ENCODE peak calls at places on chromosome 17, in four cellular contexts. N is pancreas, K is prostate gland, Y is endothelial cell. T is an unnamed sample.

GRCh38 chr17:63446981-63447687 is 1.0 kb upstream of the CYB561 start:
- DNase-seq in N (no peak), Y (peak; percentile 77), K (peak; percentile 58), T (peak; percentile 21)

GRCh38 chr17:45430738-45431530 is 1.7 kb downstream of the ARHGAP27 start:
- DNase-seq in N (peak; percentile 70), Y (no peak), K (peak; percentile 88), T (peak; percentile 94)

GRCh38 chr17:43905985-43906852 is 1.1 kb downstream of the MPP2 start:
- DNase-seq in Y (peak; percentile 62), N (peak; percentile 82), K (no peak), T (peak; percentile 59)

GRCh38 chr17:45404870-45405249 is 27.8 kb downstream of the ARHGAP27 start:
- DNase-seq in Y (no peak), N (peak; percentile 46), K (no peak), T (no peak)

GRCh38 chr17:40293363-40293762 is 5.7 kb downstream of the CDC6 start:
- DNase-seq in Y (no peak), N (no peak), K (no peak), T (no peak)

GRCh38 chr17:4605826-4606225 is 21.5 kb downstream of the SMTNL2 start:
- DNase-seq in N (no peak), Y (peak; percentile 2), K (no peak), T (no peak)

GRCh38 chr17:42559076-42559475 is 2.9 kb upstream of the COASY start:
- DNase-seq in N (no peak), K (no peak), Y (no peak), T (no peak)

GRCh38 chr17:2137342-2138098 is 82.6 kb downstream of the HIC1 start:
- DNase-seq in Y (no peak), N (no peak), K (peak; percentile 20), T (no peak)

GRCh38 chr17:51118330-51119195 is 2.1 kb downstream of the SPAG9 start:
- DNase-seq in N (peak; percentile 72), K (peak; percentile 64), Y (no peak), T (peak; percentile 41)

GRCh38 chr17:71699907-71700306 is 420.9 kb upstream of the SOX9 start:
- DNase-seq in N (no peak), K (no peak), Y (no peak), T (no peak)

GRCh38 chr17:83079340-83079747 is at the start of gene METRNL:
- DNase-seq in K (peak; percentile 68), Y (peak; percentile 67), N (peak; percentile 93), T (peak; percentile 78)

GRCh38 chr17:44865921-44866320 is 18.2 kb downstream of the HIGD1B start:
- DNase-seq in K (no peak), N (peak; percentile 18), Y (no peak), T (no peak)

GRCh38 chr17:61490540-61490975 is 38.3 kb downstream of the TBX4 start:
- DNase-seq in N (no peak), Y (no peak), K (no peak), T (no peak)

GRCh38 chr17:82200743-82201497 is 11.7 kb downstream of the CCDC57 start:
- DNase-seq in Y (no peak), K (no peak), N (no peak), T (no peak)

GRCh38 chr17:20266806-20267458 is 200.4 kb downstream of the LGALS9B start:
- DNase-seq in K (no peak), N (no peak), Y (no peak), T (no peak)

GRCh38 chr17:386145-386876 is 33.7 kb upstream of the RPH3AL start:
- DNase-seq in K (peak; percentile 53), Y (peak; percentile 79), N (peak; percentile 98), T (peak; percentile 74)

GRCh38 chr17:77387891-77388290 is 247.1 kb downstream of the SEC14L1 start:
- DNase-seq in N (no peak), K (no peak), Y (no peak), T (no peak)

GRCh38 chr17:59786536-59787319 is 79.3 kb downstream of the VMP1 start:
- DNase-seq in K (peak; percentile 90), N (no peak), Y (no peak), T (peak; percentile 73)

GRCh38 chr17:5821057-5821456 is 236.7 kb upstream of the NLRP1 start:
- DNase-seq in K (no peak), Y (no peak), N (no peak), T (no peak)

GRCh38 chr17:64107517-64108235 is 22.3 kb downstream of the ERN1 start:
- DNase-seq in K (peak; percentile 58), N (no peak), Y (no peak), T (no peak)

GRCh38 chr17:30340957-30341356 is 7.1 kb upstream of the TMIGD1 start:
- DNase-seq in N (no peak), K (no peak), Y (peak; percentile 17), T (no peak)

GRCh38 chr17:34580685-34581445 is 1.5 kb downstream of the TMEM132E start:
- DNase-seq in K (no peak), Y (peak; percentile 23), N (peak; percentile 61), T (no peak)

GRCh38 chr17:50887705-50888245 is 21.6 kb upstream of the TOB1 start:
- DNase-seq in Y (no peak), K (no peak), N (no peak), T (no peak)

GRCh38 chr17:8060274-8060673 is 21.4 kb downstream of the ALOX15B start:
- DNase-seq in K (peak; percentile 84), N (no peak), Y (peak; percentile 73), T (peak; percentile 67)

GRCh38 chr17:79125503-79125902 is 50.9 kb downstream of the ENGASE start:
- DNase-seq in N (no peak), K (no peak), Y (no peak), T (no peak)

GRCh38 chr17:79127534-79128135 is 53.0 kb downstream of the ENGASE start:
- DNase-seq in N (no peak), K (no peak), Y (no peak), T (no peak)

GRCh38 chr17:79124513-79125209 is 50.0 kb downstream of the ENGASE start:
- DNase-seq in K (no peak), N (no peak), Y (no peak), T (no peak)

GRCh38 chr17:79123988-79124387 is 49.4 kb downstream of the ENGASE start:
- DNase-seq in N (no peak), Y (no peak), K (no peak), T (no peak)

GRCh38 chr17:79126139-79126538 is 51.5 kb downstream of the ENGASE start:
- DNase-seq in N (no peak), K (peak; percentile 42), Y (no peak), T (peak; percentile 40)
- TF ChIP-seq CTCF in N (no peak), K (peak; percentile 40), Y (no peak), T (peak; percentile 55)

GRCh38 chr17:32488604-32489180 is 1.9 kb downstream of the CDK5R1 start:
- DNase-seq in N (no peak), Y (no peak), K (no peak), T (no peak)

GRCh38 chr17:32486701-32487459 is at the start of gene CDK5R1:
- DNase-seq in N (peak; percentile 87), K (peak; percentile 48), Y (peak; percentile 79), T (peak; percentile 81)

GRCh38 chr17:32486091-32486700 is 597 bp upstream of the CDK5R1 start:
- DNase-seq in Y (peak; percentile 70), K (peak; percentile 62), N (peak; percentile 88), T (peak; percentile 80)

GRCh38 chr17:32488177-32488542 is 1.4 kb downstream of the CDK5R1 start:
- DNase-seq in Y (no peak), N (no peak), K (no peak), T (no peak)

DNA sequence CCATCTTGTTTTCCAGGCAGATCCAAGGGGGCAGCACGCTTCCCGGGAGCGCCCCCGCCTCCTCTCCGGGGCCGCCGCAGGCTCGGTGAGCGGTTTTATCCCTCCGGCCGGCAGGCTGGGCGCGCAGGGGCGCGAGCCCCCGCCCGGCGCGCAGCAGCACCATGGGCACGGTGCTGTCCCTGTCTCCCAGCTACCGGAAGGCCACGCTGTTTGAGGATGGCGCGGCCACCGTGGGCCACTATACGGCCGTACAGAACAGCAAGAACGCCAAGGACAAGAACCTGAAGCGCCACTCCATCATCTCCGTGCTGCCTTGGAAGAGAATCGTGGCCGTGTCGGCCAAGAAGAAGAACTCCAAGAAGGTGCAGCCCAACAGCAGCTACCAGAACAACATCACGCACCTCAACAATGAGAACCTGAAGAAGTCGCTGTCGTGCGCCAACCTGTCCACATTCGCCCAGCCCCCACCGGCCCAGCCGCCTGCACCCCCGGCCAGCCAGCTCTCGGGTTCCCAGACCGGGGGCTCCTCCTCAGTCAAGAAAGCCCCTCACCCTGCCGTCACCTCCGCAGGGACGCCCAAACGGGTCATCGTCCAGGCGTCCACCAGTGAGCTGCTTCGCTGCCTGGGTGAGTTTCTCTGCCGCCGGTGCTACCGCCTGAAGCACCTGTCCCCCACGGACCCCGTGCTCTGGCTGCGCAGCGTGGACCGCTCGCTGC is 825 bp downstream of the CDK5R1 start:
- DNase-seq in K (no peak), Y (no peak), N (no peak), T (no peak)
- TF ChIP-seq CTCF in K (no peak), Y (no peak), N (no peak), T (no peak)

DNA sequence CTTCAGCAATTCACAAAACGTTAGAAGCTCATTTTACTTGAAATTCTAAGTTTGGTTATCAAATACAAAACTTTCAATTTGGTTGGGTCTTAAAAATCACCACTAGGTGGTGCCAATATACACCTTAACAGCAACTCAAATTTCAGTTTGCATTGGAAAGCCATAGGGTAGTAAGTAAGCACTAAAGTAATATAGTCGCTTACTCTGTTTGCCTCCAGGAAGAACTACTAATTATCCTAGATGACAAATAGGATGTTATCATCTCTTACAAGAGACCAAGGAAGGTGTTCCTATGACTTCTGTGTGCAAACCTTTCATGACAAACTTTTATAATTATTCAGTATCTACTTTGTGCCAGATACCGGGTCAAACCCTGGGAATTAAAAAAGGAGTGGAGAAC is 93.3 kb downstream of the MYO1D start:
- DNase-seq in N (no peak), K (peak; percentile 31), Y (no peak), T (no peak)
- TF ChIP-seq CTCF in N (peak; percentile 79), K (peak; percentile 89), Y (peak; percentile 83), T (peak; percentile 64)

DNA sequence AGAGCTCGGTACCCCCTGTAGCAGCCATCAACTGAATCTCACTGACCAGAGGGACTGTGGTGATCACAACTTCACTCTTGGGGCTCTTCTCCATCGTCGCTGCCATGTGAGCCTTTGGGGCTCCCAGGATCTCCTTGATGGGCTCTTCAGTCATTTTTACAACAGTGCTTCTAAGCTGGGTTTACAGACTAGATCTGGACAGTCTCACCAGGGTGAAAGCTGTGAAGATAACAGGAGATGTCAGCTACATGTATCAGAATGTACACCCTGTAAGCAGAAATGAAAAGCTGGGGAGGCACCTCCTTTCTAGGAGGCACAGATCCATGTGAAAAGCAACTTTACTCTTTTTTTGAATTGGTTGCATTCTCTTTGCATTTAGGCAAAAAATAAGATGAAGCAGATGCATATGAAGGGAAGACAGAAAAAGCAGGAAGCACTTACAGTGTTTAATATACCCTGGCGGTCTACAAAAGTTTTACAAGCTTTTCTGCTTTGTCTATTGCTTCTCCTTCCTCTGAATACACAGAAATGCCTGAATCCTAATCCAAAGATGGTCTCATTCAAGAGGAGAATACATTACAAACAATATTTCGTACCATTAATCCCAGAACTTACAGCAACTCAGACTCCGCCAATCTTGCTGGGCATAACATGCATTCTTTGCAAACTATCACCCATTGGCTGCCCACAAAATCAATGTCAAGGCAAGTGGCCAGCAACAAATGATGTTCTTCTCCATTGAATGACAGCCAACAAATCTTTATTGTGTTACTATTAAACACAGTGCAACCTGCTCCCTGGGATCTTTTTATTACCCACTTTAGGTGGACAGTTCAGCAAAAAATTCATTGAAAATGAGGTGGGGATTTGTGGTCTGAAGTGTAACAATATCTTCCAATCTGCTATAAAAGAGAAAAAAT is 1.5 kb downstream of the TMEM100 start:
- DNase-seq in N (no peak), K (no peak), Y (no peak), T (no peak)
- TF ChIP-seq CTCF in N (no peak), K (no peak), Y (no peak), T (no peak)